ENCODE peak calls at places on chromosome 9, in nine cellular contexts. C, T, B, S, Z, M, U, O and V are unnamed samples.
A peak's percentile ranks its signal among the peaks of the same experiment; 100 is the strongest.

GRCh38 chr9:87606921-87607521 is 109.4 kb downstream of the DAPK1 start:
- DNase-seq in S (no peak), B (no peak), O (no peak), T (no peak), C (no peak), Z (no peak), M (no peak), U (no peak), V (no peak)

GRCh38 chr9:13427587-13427986 is 148.1 kb upstream of the MPDZ start:
- DNase-seq in B (peak; percentile 19), C (no peak), M (peak; percentile 73), O (peak; percentile 35), Z (no peak), S (no peak), U (no peak), T (no peak), V (no peak)

GRCh38 chr9:117491491-117491890 is 76.6 kb upstream of the ASTN2 start:
- DNase-seq in M (no peak), B (peak; percentile 42), T (no peak), O (no peak), C (no peak), Z (no peak), U (peak; percentile 35), S (no peak), V (no peak)

GRCh38 chr9:91328186-91328585 is 33.5 kb downstream of the AUH start:
- DNase-seq in O (no peak), M (no peak), Z (no peak), C (no peak), T (no peak), S (no peak), U (no peak), B (no peak), V (no peak)

GRCh38 chr9:92064711-92065110 is 50.5 kb downstream of the SPTLC1 start:
- DNase-seq in T (no peak), S (no peak), O (no peak), M (no peak), Z (no peak), B (no peak), U (no peak), C (no peak), V (no peak)

GRCh38 chr9:93947409-93948070 is 7.6 kb downstream of the BARX1 start:
- DNase-seq in U (no peak), C (no peak), S (no peak), O (no peak), M (no peak), Z (no peak), T (no peak), B (no peak), V (no peak)

GRCh38 chr9:37618817-37619216 is 26.4 kb upstream of the TOMM5 start:
- DNase-seq in B (no peak), Z (no peak), S (no peak), T (no peak), C (no peak), O (no peak), U (no peak), M (no peak), V (no peak)

GRCh38 chr9:37302277-37302676 is 120.2 kb upstream of the GRHPR start:
- DNase-seq in B (no peak), M (no peak), C (no peak), S (no peak), O (peak; percentile 94), Z (peak; percentile 46), U (no peak), T (no peak), V (no peak)

GRCh38 chr9:2281031-2281802 is 266.1 kb downstream of the SMARCA2 start:
- DNase-seq in O (no peak), S (no peak), M (peak; percentile 14), T (no peak), Z (no peak), B (no peak), U (no peak), C (no peak), V (no peak)

GRCh38 chr9:127608104-127608966 is 3.7 kb upstream of the STXBP1 start:
- DNase-seq in T (no peak), O (peak; percentile 94), M (peak; percentile 94), C (peak; percentile 37), Z (peak; percentile 75), U (peak; percentile 84), S (peak; percentile 78), B (peak; percentile 76), V (peak; percentile 88)

GRCh38 chr9:10562581-10563343 is 50.0 kb downstream of the PTPRD start:
- DNase-seq in C (no peak), U (no peak), S (no peak), T (no peak), Z (no peak), B (no peak), O (no peak), M (no peak), V (no peak)

GRCh38 chr9:68844623-68845612 is 139.9 kb downstream of the PIP5K1B start:
- DNase-seq in M (peak; percentile 65), B (peak; percentile 37), C (no peak), T (peak; percentile 11), Z (peak; percentile 21), S (peak; percentile 29), O (peak; percentile 74), U (no peak), V (no peak)

GRCh38 chr9:135608999-135609317 is 30.4 kb downstream of the GLT6D1 start:
- DNase-seq in T (no peak), S (no peak), M (no peak), U (no peak), Z (no peak), B (no peak), C (peak; percentile 2), O (no peak), V (no peak)

GRCh38 chr9:83384214-83384613 is 154.0 kb downstream of the FRMD3 start:
- DNase-seq in B (no peak), T (no peak), S (no peak), U (no peak), Z (no peak), C (no peak), M (no peak), O (no peak), V (no peak)

GRCh38 chr9:22227986-22228385 is 218.6 kb upstream of the DMRTA1 start:
- DNase-seq in Z (no peak), U (no peak), C (no peak), M (no peak), T (no peak), B (no peak), O (no peak), S (no peak), V (no peak)

GRCh38 chr9:94139672-94140417 is 55.6 kb downstream of the PTPDC1 start:
- DNase-seq in U (peak; percentile 59), T (peak; percentile 74), Z (no peak), B (peak; percentile 46), S (peak; percentile 85), M (no peak), O (no peak), C (peak; percentile 92), V (peak; percentile 75)

GRCh38 chr9:114958021-114958846 is 27.8 kb upstream of the TNFSF8 start:
- DNase-seq in Z (no peak), O (no peak), T (no peak), B (peak; percentile 19), C (no peak), M (no peak), S (peak; percentile 41), U (no peak), V (peak; percentile 74)

GRCh38 chr9:127926961-127927456 is 3.6 kb downstream of the PIP5KL1 start:
- DNase-seq in Z (peak; percentile 35), M (no peak), O (no peak), S (no peak), C (no peak), U (no peak), B (no peak), T (no peak), V (no peak)

GRCh38 chr9:123569343-123569694 is 213.3 kb downstream of the CRB2 start:
- DNase-seq in M (no peak), U (no peak), C (no peak), Z (no peak), T (no peak), O (no peak), S (no peak), B (no peak), V (no peak)

GRCh38 chr9:138100711-138101349 is 223.2 kb downstream of the CACNA1B start:
- DNase-seq in M (no peak), S (no peak), C (peak; percentile 13), T (no peak), O (no peak), U (no peak), Z (no peak), B (peak; percentile 9), V (peak; percentile 36)
- TF ChIP-seq CTCF in M (no peak), S (peak; percentile 36), C (no peak), T (no peak), O (no peak), U (no peak), Z (no peak), B (no peak), V (no peak)

GRCh38 chr9:121278535-121279169 is 10.7 kb downstream of the GSN start:
- DNase-seq in S (no peak), B (peak; percentile 83), T (peak; percentile 50), U (peak; percentile 54), M (peak; percentile 54), C (peak; percentile 95), O (peak; percentile 56), Z (no peak), V (peak; percentile 72)
- H3K4me3 ChIP-seq in S (no peak overlapping the region), B (no peak overlapping the region), T (peak overlapping the region; percentile 27), U (no peak overlapping the region), M (no peak overlapping the region), C (peak overlapping the region; percentile 30), O (no peak overlapping the region), Z (no peak overlapping the region), V (no peak overlapping the region)

GRCh38 chr9:31615964-31616363 is 768.5 kb upstream of the ACO1 start:
- DNase-seq in C (no peak), S (no peak), T (no peak), B (no peak), Z (no peak), U (no peak), O (no peak), M (no peak), V (no peak)
- H3K27ac ChIP-seq in C (no peak overlapping the region), S (no peak overlapping the region), T (no peak overlapping the region), B (no peak overlapping the region), Z (no peak overlapping the region), U (no peak overlapping the region), O (no peak overlapping the region), M (no peak overlapping the region), V (no peak overlapping the region)

DNA sequence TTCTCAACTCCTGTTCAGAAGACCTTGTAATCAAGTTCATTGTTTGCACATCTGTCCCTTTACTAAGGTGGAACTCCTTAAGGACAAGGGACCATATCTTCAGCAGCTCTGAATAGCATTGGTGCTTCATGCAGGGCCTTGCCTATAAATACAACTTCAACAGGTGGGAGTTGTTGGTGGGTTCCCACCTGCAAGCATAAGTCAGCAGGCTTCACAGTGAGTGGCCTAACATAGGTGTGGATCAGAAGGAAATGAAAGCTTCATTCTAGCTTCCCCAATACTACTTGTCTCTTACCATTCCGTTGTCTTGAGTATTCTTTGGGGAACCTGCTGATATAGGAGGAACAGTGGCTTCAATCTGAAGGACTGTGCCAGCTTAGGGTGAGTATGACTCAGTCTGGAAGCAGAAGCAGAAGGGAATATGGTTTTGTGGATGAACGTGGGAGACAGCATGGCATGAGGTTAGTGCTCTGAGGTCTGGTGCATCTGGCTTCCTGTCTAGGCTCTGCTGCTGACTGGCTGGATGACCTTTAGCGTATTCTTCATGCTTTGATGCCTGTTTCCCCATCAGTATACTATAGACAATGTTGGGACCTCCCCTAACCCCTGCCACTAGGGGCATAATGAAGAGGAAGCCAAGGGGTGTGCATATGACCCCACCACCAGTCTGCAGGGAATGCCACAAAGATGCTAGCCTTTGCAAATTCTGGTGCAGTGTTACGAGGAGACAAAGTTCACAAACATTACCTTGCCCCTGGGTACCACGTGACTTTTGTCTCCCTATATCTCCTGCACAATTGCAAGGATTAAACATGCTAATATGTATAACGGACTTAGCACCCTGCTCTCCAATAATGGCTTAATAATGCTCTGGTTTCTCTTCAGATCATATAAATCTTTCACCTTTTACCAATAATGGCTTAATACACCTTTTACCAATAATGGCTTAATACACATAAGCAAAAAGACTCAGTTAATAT is 192.3 kb downstream of the PALM2AKAP2 start:
- DNase-seq in O (peak; percentile 34), U (no peak), B (no peak), M (no peak), T (no peak), C (no peak), Z (no peak), S (no peak), V (no peak)
- TF ChIP-seq CTCF in O (peak; percentile 21), U (no peak), B (no peak), M (no peak), T (no peak), C (no peak), Z (no peak), S (no peak), V (no peak)